ENCODE peak calls at places on chromosomes 11 and 22, in five cellular contexts. M, Q, V, Z and I are unnamed samples.
A peak's percentile ranks its signal among the peaks of the same experiment; 100 is the strongest.

GRCh38 chr22:38272373-38273134 is at the start of gene TMEM184B:
- DNase-seq in M (peak; percentile 73), Q (peak; percentile 60), Z (peak; percentile 64), V (peak; percentile 78), I (no peak)

GRCh38 chr11:28767574-28767973 is 659.4 kb downstream of the METTL15 start:
- DNase-seq in V (peak; percentile 54), Q (no peak), Z (peak; percentile 31), M (peak; percentile 59), I (no peak)

GRCh38 chr11:23236846-23237550 is 376.7 kb upstream of the CCDC179 start:
- DNase-seq in V (peak; percentile 75), M (peak; percentile 64), Q (no peak), Z (peak; percentile 73), I (peak; percentile 41)

GRCh38 chr11:35723493-35724284 is 61.1 kb downstream of the TRIM44 start:
- DNase-seq in Z (no peak), M (peak; percentile 21), Q (no peak), V (peak; percentile 23), I (no peak)

GRCh38 chr22:17795661-17796548 is 21.6 kb upstream of the BID start:
- DNase-seq in Q (no peak), V (no peak), M (no peak), Z (no peak), I (no peak)

GRCh38 chr11:11579012-11579755 is 42.6 kb downstream of the GALNT18 start:
- DNase-seq in M (no peak), Z (no peak), V (no peak), Q (no peak), I (no peak)

GRCh38 chr11:9344046-9344680 is 29.8 kb upstream of the TMEM41B start:
- DNase-seq in Q (no peak), Z (no peak), M (no peak), V (no peak), I (no peak)

GRCh38 chr11:61694971-61695706 is 14.9 kb downstream of the DAGLA start:
- DNase-seq in V (no peak), Z (no peak), M (no peak), Q (no peak), I (no peak)

GRCh38 chr11:641806-642370 is 4.8 kb downstream of the DRD4 start:
- DNase-seq in Q (no peak), Z (no peak), V (no peak), M (no peak), I (no peak)

GRCh38 chr11:60265373-60266214 is 14.9 kb upstream of the MS4A4A start:
- DNase-seq in V (peak; percentile 45), Q (no peak), Z (peak; percentile 13), M (peak; percentile 36), I (no peak)

GRCh38 chr11:6474806-6475500 is 1.2 kb upstream of the TRIM3 start:
- DNase-seq in M (no peak), V (no peak), Z (no peak), Q (no peak), I (no peak)

GRCh38 chr11:117020287-117020686 is 77.9 kb downstream of the SIK3 start:
- DNase-seq in V (no peak), Z (no peak), Q (no peak), M (no peak), I (no peak)

GRCh38 chr22:42820075-42820763 is 36.9 kb downstream of the ARFGAP3 start:
- DNase-seq in V (peak; percentile 32), M (peak; percentile 79), Q (no peak), Z (peak; percentile 59), I (peak; percentile 35)

GRCh38 chr22:22576244-22576988 is 17.4 kb upstream of the PRAME start:
- DNase-seq in Q (no peak), Z (peak; percentile 29), M (peak; percentile 52), V (peak; percentile 68), I (no peak)

GRCh38 chr11:83693279-83693992 is 407.3 kb upstream of the CCDC90B start:
- DNase-seq in Z (no peak), Q (no peak), V (no peak), M (no peak), I (no peak)

GRCh38 chr11:17076517-17077239 is 789 bp downstream of the RPS13 start:
- DNase-seq in M (peak; percentile 10), Z (peak; percentile 10), V (peak; percentile 20), Q (no peak), I (no peak)

GRCh38 chr11:19803506-19803998 is 90.9 kb downstream of the NAV2 start:
- DNase-seq in Q (no peak), V (no peak), M (no peak), Z (no peak), I (no peak)

GRCh38 chr11:29629281-29629680 is 387.5 kb downstream of the KCNA4 start:
- DNase-seq in M (peak; percentile 15), V (peak; percentile 4), Z (peak; percentile 27), Q (no peak), I (no peak)

GRCh38 chr11:118398797-118399564 is 2.4 kb upstream of the ATP5MG start:
- DNase-seq in V (peak; percentile 59), Q (no peak), M (peak; percentile 23), Z (no peak), I (no peak)

GRCh38 chr11:131584694-131585592 is 214.5 kb downstream of the NTM start:
- DNase-seq in Q (no peak), M (no peak), V (peak; percentile 13), Z (peak; percentile 23), I (no peak)

GRCh38 chr11:111642521-111642920 is 40.3 kb downstream of the SIK2 start:
- DNase-seq in M (no peak), Q (no peak), Z (no peak), V (no peak), I (no peak)

GRCh38 chr11:46564459-46564858 is 29.4 kb downstream of the AMBRA1 start:
- DNase-seq in Q (no peak), M (no peak), Z (peak; percentile 41), V (peak; percentile 46), I (no peak)

DNA sequence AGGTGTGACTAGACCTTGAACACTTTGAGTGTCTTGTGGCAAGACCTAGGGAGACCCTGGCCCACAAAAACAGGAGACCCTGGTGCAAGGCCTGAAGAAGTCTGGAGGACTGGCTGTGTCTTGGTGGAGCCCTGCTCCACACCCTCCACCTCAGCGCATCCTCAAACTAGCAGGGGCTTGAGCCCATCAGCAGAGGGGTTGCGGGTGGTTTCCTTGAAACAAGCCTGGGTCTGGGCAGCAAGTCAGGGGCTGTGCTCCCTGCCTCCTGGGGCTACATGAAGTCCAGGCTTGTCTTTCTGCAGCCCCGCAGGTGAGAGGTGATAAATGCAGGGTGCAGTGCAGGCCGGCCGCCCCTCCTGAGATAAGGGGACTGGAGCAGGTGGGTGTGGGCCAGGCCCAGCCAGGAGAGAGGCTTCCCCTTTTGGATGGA is 2.9 kb downstream of the CDKN1C start:
- DNase-seq in M (no peak), Z (no peak), V (no peak), Q (no peak), I (no peak)
- TF ChIP-seq CTCF in M (no peak), Z (no peak), V (no peak), Q (no peak), I (no peak)

GRCh38 chr11:40819230-40819629 is 640.2 kb downstream of the LRRC4C start:
- DNase-seq in Z (no peak), Q (no peak), V (no peak), M (no peak), I (no peak)
- TF ChIP-seq CTCF in Z (no peak), Q (no peak), V (no peak), M (no peak), I (no peak)

DNA sequence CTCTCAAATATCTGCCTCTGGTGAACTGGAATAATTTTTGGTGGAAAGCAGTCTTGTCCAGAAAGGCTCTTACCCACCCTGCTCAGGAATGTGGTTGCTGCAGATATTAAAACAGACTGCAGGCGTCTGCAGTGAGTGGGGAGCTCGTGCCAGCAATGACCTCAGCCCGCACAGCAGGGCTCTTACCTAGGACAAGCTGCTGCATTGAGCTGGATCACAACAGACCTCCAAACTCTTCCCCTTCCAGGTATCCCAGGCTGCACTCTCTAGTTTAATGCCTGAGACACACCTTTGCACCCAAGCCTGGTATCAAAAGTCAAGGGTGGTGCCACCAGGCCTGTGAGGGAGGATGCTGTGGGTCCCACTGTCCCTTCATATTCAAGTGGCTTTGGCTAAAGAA is 69.7 kb upstream of the CDON start:
- DNase-seq in Q (no peak), V (no peak), M (peak; percentile 35), Z (peak; percentile 62), I (no peak)
- TF ChIP-seq CTCF in Q (no peak), V (no peak), M (no peak), Z (peak; percentile 14), I (no peak)

GRCh38 chr11:64649304-64649703 is 58.3 kb downstream of the SLC22A12 start:
- DNase-seq in V (peak; percentile 51), Q (no peak), M (peak; percentile 27), Z (no peak), I (no peak)
- TF ChIP-seq CTCF in V (peak; percentile 61), Q (peak; percentile 60), M (peak; percentile 55), Z (peak; percentile 31), I (peak; percentile 31)

DNA sequence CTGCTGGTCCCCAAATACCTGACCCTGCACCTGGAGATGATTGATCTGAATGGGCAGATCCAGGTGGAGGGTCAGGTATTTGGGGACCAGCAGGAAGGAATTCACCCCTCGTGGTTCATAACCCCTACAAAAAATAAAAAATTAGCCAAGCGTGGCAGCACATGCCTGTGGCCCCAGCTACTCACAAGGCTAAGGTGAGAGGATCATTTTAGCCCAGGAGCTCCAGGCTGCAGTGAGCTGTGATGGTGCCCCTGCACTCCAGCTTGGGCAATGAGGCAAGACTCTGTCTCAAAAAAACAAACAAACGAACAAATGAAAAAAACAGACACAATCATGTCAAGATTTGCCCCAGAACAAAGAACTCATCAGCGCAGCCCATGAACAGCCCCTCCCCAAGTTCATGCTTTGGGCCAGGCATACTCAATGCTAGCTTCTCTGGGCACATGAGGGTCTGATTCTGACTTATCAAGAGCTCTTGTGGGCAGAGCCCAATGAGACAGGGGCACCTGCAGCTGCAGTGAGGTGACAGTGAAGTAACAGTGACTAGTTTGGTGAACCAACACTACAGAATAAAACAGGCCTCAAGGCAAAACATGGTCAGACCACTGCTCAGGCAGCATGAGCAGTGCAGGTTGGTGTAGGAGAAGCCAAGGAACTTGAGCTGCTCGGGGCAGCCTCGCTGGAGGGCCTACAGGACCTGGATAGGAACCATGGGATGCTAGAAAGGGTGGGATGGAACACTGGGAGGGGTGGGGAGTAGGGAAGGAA is 10.2 kb upstream of the FCHSD2 start:
- DNase-seq in V (no peak), Z (no peak), Q (no peak), M (no peak), I (no peak)
- TF ChIP-seq CTCF in V (no peak), Z (no peak), Q (no peak), M (no peak), I (no peak)